ENCODE peak calls at places on chromosomes 11 and 22, in six cellular contexts. R is CD8-positive, alpha-beta T cell; L is body of pancreas; B is OCI-LY7; V is tibial artery; J is esophagus squamous epithelium. S is an unnamed sample.

GRCh38 chr11:75338516-75339218 is 12.8 kb downstream of the ARRB1 start:
- DNase-seq in B (no peak), V (no peak), L (no peak), J (no peak), R (no peak), S (no peak)

GRCh38 chr11:86274999-86275398 is 27.0 kb upstream of the HIKESHI start:
- DNase-seq in R (no peak), B (no peak), J (no peak), L (no peak), V (no peak), S (no peak)

GRCh38 chr11:19367051-19367709 is 126.4 kb upstream of the E2F8 start:
- DNase-seq in R (no peak), L (peak), B (no peak), J (no peak), V (peak), S (peak)

GRCh38 chr22:40265783-40266182 is 80.5 kb upstream of the ADSL start:
- DNase-seq in L (no peak), J (no peak), R (no peak), B (no peak), V (no peak), S (no peak)

GRCh38 chr11:120527111-120527748 is 15.7 kb downstream of the GRIK4 start:
- DNase-seq in J (no peak), R (no peak), V (no peak), B (no peak), L (no peak), S (no peak)

GRCh38 chr11:35281169-35281591 is 138.2 kb downstream of the SLC1A2 start:
- DNase-seq in B (no peak), V (peak), J (no peak), L (no peak), R (no peak), S (no peak)

GRCh38 chr22:47030881-47031627 is 268.6 kb downstream of the TBC1D22A start:
- DNase-seq in V (peak), L (no peak), B (no peak), J (no peak), R (no peak), S (no peak)

GRCh38 chr11:44208976-44209603 is 100.8 kb downstream of the ALX4 start:
- DNase-seq in R (no peak), V (no peak), L (no peak), B (no peak), J (no peak), S (no peak)

GRCh38 chr11:101576536-101576935 is 7.3 kb downstream of the TRPC6 start:
- DNase-seq in V (no peak), L (no peak), B (no peak), J (no peak), R (no peak), S (no peak)

GRCh38 chr22:46602025-46602424 is 18.2 kb upstream of the GRAMD4 start:
- DNase-seq in J (no peak), B (no peak), V (no peak), L (peak), R (no peak), S (no peak)

GRCh38 chr11:113505541-113506375 is 30.6 kb upstream of the DRD2 start:
- DNase-seq in B (no peak), L (no peak), V (no peak), J (no peak), R (no peak), S (peak)

GRCh38 chr22:41028841-41029240 is 63.6 kb upstream of the EP300 start:
- DNase-seq in R (no peak), B (no peak), L (no peak), J (no peak), V (no peak), S (no peak)

GRCh38 chr11:12189543-12190235 is 79.3 kb downstream of the MICAL2 start:
- DNase-seq in V (no peak), R (peak), J (no peak), L (no peak), B (no peak), S (no peak)

GRCh38 chr11:60691636-60692035 is 7.8 kb upstream of the MS4A8 start:
- DNase-seq in L (no peak), J (no peak), B (no peak), V (no peak), R (no peak), S (no peak)

GRCh38 chr11:88484873-88485621 is 147.5 kb upstream of the CTSC start:
- DNase-seq in L (peak), R (no peak), B (peak), V (peak), J (no peak), S (no peak)

GRCh38 chr11:36684840-36685800 is 87.1 kb upstream of the RAG2 start:
- DNase-seq in R (peak), B (no peak), V (no peak), L (no peak), J (no peak), S (no peak)

GRCh38 chr11:123272565-123272964 is 77.5 kb upstream of the CLMP start:
- DNase-seq in V (no peak), R (no peak), L (no peak), J (no peak), B (no peak), S (no peak)

GRCh38 chr11:3123761-3124733 is 41.1 kb downstream of the OSBPL5 start:
- DNase-seq in V (peak), L (peak), R (no peak), B (no peak), J (no peak), S (no peak)

GRCh38 chr11:6705905-6706535 is 22.9 kb upstream of the MRPL17 start:
- DNase-seq in B (peak), V (peak), L (peak), R (peak), J (no peak), S (no peak)

GRCh38 chr11:68164437-68164836 is 43.2 kb upstream of the CHKA start:
- DNase-seq in J (no peak), V (no peak), R (no peak), B (no peak), L (no peak), S (no peak)

GRCh38 chr11:71489311-71490043 is 36.5 kb downstream of the NADSYN1 start:
- DNase-seq in V (no peak), J (no peak), B (no peak), L (no peak), R (no peak), S (no peak)

GRCh38 chr11:46666982-46667590 is 33.3 kb downstream of the ARHGAP1 start:
- DNase-seq in R (no peak), B (no peak), J (no peak), V (peak), L (no peak), S (no peak)

GRCh38 chr11:78470861-78471442 is 53.3 kb upstream of the GAB2 start:
- DNase-seq in B (no peak), R (no peak), L (no peak), V (no peak), J (no peak), S (no peak)

GRCh38 chr11:129969973-129970372 is 32.7 kb downstream of the PRDM10 start:
- DNase-seq in J (no peak), V (no peak), B (no peak), R (no peak), L (no peak), S (no peak)

GRCh38 chr11:72038491-72038890 is 39.8 kb downstream of the IL18BP start:
- DNase-seq in B (no peak), L (peak), V (peak), J (no peak), R (no peak), S (no peak)

GRCh38 chr11:64607381-64608259 is 16.6 kb downstream of the SLC22A12 start:
- DNase-seq in B (no peak), V (no peak), J (no peak), L (no peak), R (no peak), S (no peak)

GRCh38 chr22:49321477-49322055 is 506.1 kb downstream of the BRD1 start:
- DNase-seq in B (no peak), V (no peak), R (peak), J (no peak), L (no peak), S (peak)

GRCh38 chr22:46563381-46564083 is 26.1 kb upstream of the CELSR1 start:
- DNase-seq in B (peak), R (peak), L (peak), J (no peak), V (peak), S (no peak)

GRCh38 chr11:117870176-117870952 is 6.1 kb downstream of the FXYD6 start:
- DNase-seq in J (no peak), B (no peak), L (no peak), V (no peak), R (no peak), S (peak)

GRCh38 chr11:121467965-121468364 is 15.2 kb upstream of the SORL1-AS1 start:
- DNase-seq in R (peak), J (no peak), B (no peak), V (no peak), L (no peak), S (no peak)

GRCh38 chr11:44839458-44840084 is 111.1 kb downstream of the TP53I11 start:
- DNase-seq in V (no peak), J (no peak), R (no peak), B (no peak), L (no peak), S (no peak)

GRCh38 chr22:41910599-41911291 is 4.1 kb downstream of the SHISA8 start:
- DNase-seq in L (peak), B (no peak), V (no peak), J (no peak), R (peak), S (no peak)

GRCh38 chr22:44711236-44711560 is 9.2 kb downstream of the PRR5 start:
- DNase-seq in V (no peak), R (no peak), L (no peak), B (no peak), J (no peak), S (no peak)

GRCh38 chr11:68040121-68040956 is 1.5 kb downstream of the TCIRG1 start:
- DNase-seq in V (peak), B (peak), L (peak), R (peak), J (no peak), S (no peak)

GRCh38 chr11:34044664-34045485 is 6.7 kb upstream of the CAPRIN1 start:
- DNase-seq in B (no peak), V (peak), L (peak), J (no peak), R (no peak), S (no peak)

GRCh38 chr22:30705710-30706651 is 11.3 kb downstream of the OSBP2 start:
- DNase-seq in V (no peak), L (peak), J (no peak), B (peak), R (no peak), S (no peak)

GRCh38 chr11:82906236-82906635 is 4.7 kb downstream of the DDIAS start:
- DNase-seq in V (no peak), B (peak), L (no peak), J (no peak), R (no peak), S (no peak)

GRCh38 chr11:131694526-131695424 is 324.4 kb downstream of the NTM start:
- DNase-seq in R (peak), B (peak), V (peak), L (peak), J (no peak), S (peak)

GRCh38 chr22:26658671-26659478 is 1.5 kb downstream of the MIAT start:
- DNase-seq in B (peak), V (no peak), R (peak), J (peak), L (peak), S (no peak)

DNA sequence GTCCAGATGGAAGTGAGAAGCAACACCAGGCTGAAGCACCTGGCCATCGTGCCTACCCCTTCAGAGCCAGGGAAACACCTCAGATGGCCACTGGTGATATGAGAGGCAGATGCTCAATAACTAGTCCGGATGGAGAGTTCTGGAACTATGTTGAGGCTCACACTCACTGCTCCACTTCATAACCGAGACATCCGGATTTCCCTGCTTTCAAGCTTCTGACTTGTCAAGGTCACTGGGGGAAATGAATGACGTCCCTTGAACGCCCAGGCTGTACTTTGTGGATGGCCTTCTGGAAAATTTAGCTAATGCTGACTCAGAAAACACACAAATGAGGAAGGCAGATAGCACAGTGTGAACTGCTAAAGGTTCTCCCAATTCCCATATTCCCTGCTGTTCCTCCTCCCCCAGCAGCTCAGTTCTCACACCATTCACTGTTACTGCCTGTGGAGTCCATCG is at the start of gene LYVE1:
- DNase-seq in J (no peak), L (peak), V (peak), R (no peak), B (no peak), S (peak)
- TF ChIP-seq CTCF in J (no peak), L (no peak), V (no peak), R (no peak), B (no peak), S (no peak)

GRCh38 chr11:73218106-73218829 is at the start of gene P2RY2:
- DNase-seq in R (peak), L (peak), J (no peak), V (peak), B (no peak), S (no peak)
- H3K27ac ChIP-seq in R (no peak), L (peak), J (peak), V (peak), B (no peak), S (peak)

GRCh38 chr11:565921-566509 is 5.2 kb downstream of the RASSF7 start:
- DNase-seq in V (no peak), J (no peak), R (no peak), L (no peak), B (no peak), S (no peak)
- TF ChIP-seq CTCF in V (no peak), J (no peak), R (no peak), L (no peak), B (no peak), S (no peak)

DNA sequence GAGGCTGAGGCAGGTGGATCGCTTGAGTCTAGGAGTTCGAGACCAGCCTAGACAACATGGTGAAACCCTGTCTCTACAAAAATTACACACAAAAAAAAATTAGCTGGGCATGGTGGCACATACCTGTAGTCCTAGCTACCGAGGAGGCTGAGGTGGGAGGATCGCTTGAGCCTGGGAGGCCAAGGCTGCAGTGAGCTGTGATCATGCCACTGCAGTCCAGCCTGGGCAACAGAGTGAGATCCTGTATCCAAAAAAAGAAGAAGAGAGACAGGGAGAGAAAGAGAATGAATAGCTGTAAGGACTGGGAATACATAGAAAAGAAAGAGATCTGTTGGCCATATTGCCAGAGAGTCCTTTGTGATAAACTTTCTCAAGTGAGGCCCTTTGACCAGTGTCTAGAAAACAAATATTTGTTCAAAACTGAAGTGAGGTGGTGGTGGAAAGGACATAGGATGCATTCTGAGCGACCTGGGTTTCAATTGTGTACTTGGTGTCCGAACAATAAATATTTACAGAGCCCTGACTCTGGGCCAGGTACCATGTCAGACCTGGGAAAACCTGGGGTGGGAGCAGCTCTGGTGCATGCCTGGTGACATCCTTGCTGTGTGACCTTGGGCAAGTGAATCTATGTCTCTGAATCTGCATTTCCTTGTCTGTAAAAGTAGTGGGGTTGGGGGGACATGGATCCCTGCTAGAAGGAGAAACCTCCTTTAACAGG is 89.6 kb upstream of the CRYBB3 start:
- DNase-seq in V (no peak), R (no peak), B (no peak), L (peak), J (no peak), S (no peak)
- H3K27ac ChIP-seq in V (peak), R (no peak), B (no peak), L (peak), J (peak), S (no peak)